ENCODE peak calls at places on chromosome 3, in seven cellular contexts. One of them, this sample, is unnamed.

GRCh38 chr3:13655074-13655913 is 106.4 kb downstream of the FBLN2 start:
- DNase-seq in NCI-H1417 treated with DMSO at 0.1 percent for 48 hours: no peak
- DNase-seq in nephron progenitor cell: peak; percentile 92
- DNase-seq in HEK293T: peak; percentile 80
- DNase-seq in sciatic nerve: no peak
- DNase-seq in upper lobe of right lung: peak; percentile 77
- DNase-seq in germinal center: peak; percentile 49
- DNase-seq in this sample: peak; percentile 40

GRCh38 chr3:189049458-189050231 is 122.1 kb upstream of the TPRG1 start:
- DNase-seq in HEK293T: no peak
- DNase-seq in germinal center: no peak
- DNase-seq in sciatic nerve: no peak
- DNase-seq in nephron progenitor cell: no peak
- DNase-seq in upper lobe of right lung: no peak
- DNase-seq in NCI-H1417 treated with DMSO at 0.1 percent for 48 hours: no peak
- DNase-seq in this sample: no peak

GRCh38 chr3:58537412-58538301 is 667 bp upstream of the ACOX2 start:
- DNase-seq in germinal center: no peak
- DNase-seq in HEK293T: no peak
- DNase-seq in NCI-H1417 treated with DMSO at 0.1 percent for 48 hours: no peak
- DNase-seq in nephron progenitor cell: no peak
- DNase-seq in sciatic nerve: no peak
- DNase-seq in upper lobe of right lung: no peak
- DNase-seq in this sample: no peak

GRCh38 chr3:100665230-100665629 is 44.1 kb upstream of the TFG start:
- DNase-seq in NCI-H1417 treated with DMSO at 0.1 percent for 48 hours: no peak
- DNase-seq in upper lobe of right lung: no peak
- DNase-seq in sciatic nerve: no peak
- DNase-seq in HEK293T: no peak
- DNase-seq in germinal center: no peak
- DNase-seq in nephron progenitor cell: no peak
- DNase-seq in this sample: peak; percentile 36

GRCh38 chr3:195697582-195698324 is 23.0 kb upstream of the MUC20 start:
- DNase-seq in germinal center: no peak
- DNase-seq in NCI-H1417 treated with DMSO at 0.1 percent for 48 hours: no peak
- DNase-seq in HEK293T: no peak
- DNase-seq in upper lobe of right lung: no peak
- DNase-seq in nephron progenitor cell: no peak
- DNase-seq in sciatic nerve: no peak
- DNase-seq in this sample: no peak

GRCh38 chr3:44439499-44440295 is 37.8 kb downstream of the ZNF445 start:
- DNase-seq in germinal center: peak; percentile 55
- DNase-seq in NCI-H1417 treated with DMSO at 0.1 percent for 48 hours: no peak
- DNase-seq in upper lobe of right lung: peak; percentile 87
- DNase-seq in sciatic nerve: peak; percentile 66
- DNase-seq in HEK293T: no peak
- DNase-seq in nephron progenitor cell: no peak
- DNase-seq in this sample: peak; percentile 14

GRCh38 chr3:192410684-192410960 is 316.7 kb downstream of the FGF12 start:
- DNase-seq in HEK293T: no peak
- DNase-seq in upper lobe of right lung: no peak
- DNase-seq in nephron progenitor cell: no peak
- DNase-seq in NCI-H1417 treated with DMSO at 0.1 percent for 48 hours: no peak
- DNase-seq in sciatic nerve: no peak
- DNase-seq in germinal center: no peak
- DNase-seq in this sample: no peak

GRCh38 chr3:190322604-190323240 is 476 bp upstream of the CLDN1 start:
- DNase-seq in germinal center: no peak
- DNase-seq in HEK293T: no peak
- DNase-seq in sciatic nerve: no peak
- DNase-seq in upper lobe of right lung: no peak
- DNase-seq in nephron progenitor cell: no peak
- DNase-seq in NCI-H1417 treated with DMSO at 0.1 percent for 48 hours: no peak
- DNase-seq in this sample: no peak

GRCh38 chr3:52535411-52536111 is 844 bp upstream of the UQCC5 start:
- DNase-seq in sciatic nerve: no peak
- DNase-seq in NCI-H1417 treated with DMSO at 0.1 percent for 48 hours: no peak
- DNase-seq in nephron progenitor cell: no peak
- DNase-seq in germinal center: no peak
- DNase-seq in upper lobe of right lung: no peak
- DNase-seq in HEK293T: no peak
- DNase-seq in this sample: no peak

GRCh38 chr3:13002398-13003124 is 70.7 kb downstream of the IQSEC1 start:
- DNase-seq in upper lobe of right lung: no peak
- DNase-seq in HEK293T: no peak
- DNase-seq in sciatic nerve: no peak
- DNase-seq in nephron progenitor cell: no peak
- DNase-seq in NCI-H1417 treated with DMSO at 0.1 percent for 48 hours: no peak
- DNase-seq in germinal center: no peak
- DNase-seq in this sample: no peak

GRCh38 chr3:191328383-191328962 is 721 bp upstream of the CCDC50 start:
- DNase-seq in germinal center: peak; percentile 7
- DNase-seq in upper lobe of right lung: no peak
- DNase-seq in HEK293T: no peak
- DNase-seq in NCI-H1417 treated with DMSO at 0.1 percent for 48 hours: no peak
- DNase-seq in sciatic nerve: no peak
- DNase-seq in nephron progenitor cell: no peak
- DNase-seq in this sample: no peak

GRCh38 chr3:139518296-139518695 is 21.2 kb downstream of the RBP1 start:
- DNase-seq in nephron progenitor cell: no peak
- DNase-seq in NCI-H1417 treated with DMSO at 0.1 percent for 48 hours: no peak
- DNase-seq in HEK293T: no peak
- DNase-seq in germinal center: no peak
- DNase-seq in sciatic nerve: no peak
- DNase-seq in upper lobe of right lung: no peak
- DNase-seq in this sample: no peak

GRCh38 chr3:40980467-40980866 is 218.8 kb upstream of the CTNNB1 start:
- DNase-seq in HEK293T: no peak
- DNase-seq in germinal center: no peak
- DNase-seq in upper lobe of right lung: no peak
- DNase-seq in nephron progenitor cell: no peak
- DNase-seq in sciatic nerve: no peak
- DNase-seq in NCI-H1417 treated with DMSO at 0.1 percent for 48 hours: no peak
- DNase-seq in this sample: no peak

GRCh38 chr3:157427906-157428305 is 8.7 kb upstream of the PTX3 start:
- DNase-seq in upper lobe of right lung: no peak
- DNase-seq in NCI-H1417 treated with DMSO at 0.1 percent for 48 hours: no peak
- DNase-seq in HEK293T: no peak
- DNase-seq in germinal center: no peak
- DNase-seq in nephron progenitor cell: no peak
- DNase-seq in sciatic nerve: no peak
- DNase-seq in this sample: no peak

GRCh38 chr3:193857996-193858395 is 265.0 kb downstream of the OPA1 start:
- DNase-seq in germinal center: no peak
- DNase-seq in sciatic nerve: no peak
- DNase-seq in NCI-H1417 treated with DMSO at 0.1 percent for 48 hours: no peak
- DNase-seq in nephron progenitor cell: no peak
- DNase-seq in HEK293T: no peak
- DNase-seq in upper lobe of right lung: no peak
- DNase-seq in this sample: no peak

GRCh38 chr3:10770547-10770946 is 45.5 kb upstream of the SLC6A11 start:
- DNase-seq in HEK293T: no peak
- DNase-seq in germinal center: no peak
- DNase-seq in upper lobe of right lung: no peak
- DNase-seq in NCI-H1417 treated with DMSO at 0.1 percent for 48 hours: no peak
- DNase-seq in nephron progenitor cell: no peak
- DNase-seq in sciatic nerve: no peak
- DNase-seq in this sample: no peak

This sample was measured in naive thymus-derived CD4-positive, alpha-beta T cell.